ENCODE peak calls at places on chromosome 16, in nine cellular contexts. J, U, Q, N, Y, R, W, Z and D are unnamed samples.

GRCh38 chr16:14409563-14409962 is 220.5 kb downstream of the PARN start:
- DNase-seq in J (no peak), U (peak; percentile 91), Q (peak; percentile 79), N (no peak), Y (peak; percentile 96), R (peak; percentile 51), W (no peak), Z (peak; percentile 31), D (peak; percentile 65)

GRCh38 chr16:49410226-49410625 is 36.6 kb downstream of the C16orf78 start:
- DNase-seq in J (no peak), U (no peak), Q (no peak), N (no peak), Y (no peak), R (no peak), W (no peak), Z (no peak), D (no peak)

GRCh38 chr16:46897471-46897870 is 13.3 kb downstream of the GPT2 start:
- DNase-seq in J (no peak), U (no peak), Q (no peak), N (no peak), Y (no peak), R (no peak), W (no peak), Z (no peak), D (peak; percentile 86)

GRCh38 chr16:53089434-53090270 is 34.9 kb downstream of the CHD9 start:
- DNase-seq in J (no peak), U (no peak), Q (no peak), N (no peak), Y (peak; percentile 75), R (no peak), W (no peak), Z (no peak), D (no peak)

GRCh38 chr16:24013733-24014645 is 178.2 kb downstream of the PRKCB start:
- DNase-seq in J (no peak), U (no peak), Q (no peak), N (no peak), Y (no peak), R (no peak), W (peak; percentile 57), Z (no peak), D (no peak)

GRCh38 chr16:6682142-6682811 is 650.4 kb upstream of the RBFOX1 start:
- DNase-seq in J (no peak), U (no peak), Q (no peak), N (peak; percentile 23), Y (no peak), R (no peak), W (peak; percentile 55), Z (peak; percentile 37), D (no peak)

GRCh38 chr16:76639685-76640289 is 362.6 kb downstream of the CNTNAP4 start:
- DNase-seq in J (no peak), U (peak; percentile 1), Q (no peak), N (no peak), Y (peak; percentile 7), R (no peak), W (no peak), Z (peak; percentile 10), D (no peak)

GRCh38 chr16:27515874-27516353 is 33.8 kb downstream of the GTF3C1 start:
- DNase-seq in J (no peak), U (no peak), Q (no peak), N (no peak), Y (no peak), R (no peak), W (no peak), Z (no peak), D (no peak)

GRCh38 chr16:47057631-47057996 is 84.1 kb upstream of the DNAJA2 start:
- DNase-seq in J (no peak), U (no peak), Q (no peak), N (no peak), Y (no peak), R (no peak), W (no peak), Z (no peak), D (no peak)

GRCh38 chr16:50152386-50152806 is 710 bp upstream of the TENT4B start:
- DNase-seq in J (peak; percentile 66), U (no peak), Q (no peak), N (no peak), Y (peak; percentile 36), R (no peak), W (no peak), Z (peak; percentile 50), D (peak; percentile 31)

GRCh38 chr16:81744385-81744784 is 34.7 kb upstream of the PLCG2 start:
- DNase-seq in J (no peak), U (no peak), Q (no peak), N (no peak), Y (no peak), R (no peak), W (no peak), Z (no peak), D (no peak)

GRCh38 chr16:35596467-35596866 is 2137.1 kb downstream of the TP53TG3F start:
- DNase-seq in J (no peak), U (no peak), Q (no peak), N (no peak), Y (no peak), R (no peak), W (no peak), Z (no peak), D (no peak)

GRCh38 chr16:69466547-69466946 is 42.1 kb downstream of the CYB5B start:
- DNase-seq in J (no peak), U (no peak), Q (no peak), N (no peak), Y (no peak), R (no peak), W (no peak), Z (no peak), D (no peak)

GRCh38 chr16:50731130-50731988 is 10.5 kb upstream of the CYLD start:
- DNase-seq in J (no peak), U (no peak), Q (no peak), N (no peak), Y (no peak), R (no peak), W (no peak), Z (no peak), D (no peak)

GRCh38 chr16:84027607-84028006 is 15.0 kb downstream of the SLC38A8 start:
- DNase-seq in J (no peak), U (no peak), Q (no peak), N (no peak), Y (no peak), R (no peak), W (no peak), Z (no peak), D (no peak)

GRCh38 chr16:13070268-13070667 is 168.9 kb downstream of the SHISA9 start:
- DNase-seq in J (no peak), U (no peak), Q (no peak), N (no peak), Y (no peak), R (no peak), W (no peak), Z (no peak), D (no peak)

GRCh38 chr16:644556-644955 is 2.9 kb downstream of the MCRIP2 start:
- DNase-seq in J (no peak), U (no peak), Q (no peak), N (no peak), Y (no peak), R (no peak), W (no peak), Z (no peak), D (no peak)

GRCh38 chr16:72024862-72025382 is 16.4 kb downstream of the DHODH start:
- DNase-seq in J (no peak), U (peak; percentile 4), Q (no peak), N (no peak), Y (no peak), R (no peak), W (no peak), Z (no peak), D (no peak)

GRCh38 chr16:85057212-85057889 is 29.8 kb downstream of the KIAA0513 start:
- DNase-seq in J (no peak), U (no peak), Q (no peak), N (no peak), Y (no peak), R (no peak), W (no peak), Z (no peak), D (no peak)
- TF ChIP-seq CTCF in J (peak; percentile 59), U (peak; percentile 1), Q (no peak), N (peak; percentile 50), Y (peak; percentile 22), R (no peak), W (peak; percentile 25), Z (peak; percentile 21), D (no peak)

GRCh38 chr16:87017388-87018012 is 299.7 kb downstream of the C16orf95 start:
- DNase-seq in J (no peak), U (peak; percentile 88), Q (no peak), N (no peak), Y (peak; percentile 68), R (no peak), W (no peak), Z (no peak), D (no peak)
- TF ChIP-seq CTCF in J (peak; percentile 41), U (peak; percentile 59), Q (no peak), N (peak; percentile 20), Y (peak; percentile 24), R (no peak), W (no peak), Z (no peak), D (no peak)

DNA sequence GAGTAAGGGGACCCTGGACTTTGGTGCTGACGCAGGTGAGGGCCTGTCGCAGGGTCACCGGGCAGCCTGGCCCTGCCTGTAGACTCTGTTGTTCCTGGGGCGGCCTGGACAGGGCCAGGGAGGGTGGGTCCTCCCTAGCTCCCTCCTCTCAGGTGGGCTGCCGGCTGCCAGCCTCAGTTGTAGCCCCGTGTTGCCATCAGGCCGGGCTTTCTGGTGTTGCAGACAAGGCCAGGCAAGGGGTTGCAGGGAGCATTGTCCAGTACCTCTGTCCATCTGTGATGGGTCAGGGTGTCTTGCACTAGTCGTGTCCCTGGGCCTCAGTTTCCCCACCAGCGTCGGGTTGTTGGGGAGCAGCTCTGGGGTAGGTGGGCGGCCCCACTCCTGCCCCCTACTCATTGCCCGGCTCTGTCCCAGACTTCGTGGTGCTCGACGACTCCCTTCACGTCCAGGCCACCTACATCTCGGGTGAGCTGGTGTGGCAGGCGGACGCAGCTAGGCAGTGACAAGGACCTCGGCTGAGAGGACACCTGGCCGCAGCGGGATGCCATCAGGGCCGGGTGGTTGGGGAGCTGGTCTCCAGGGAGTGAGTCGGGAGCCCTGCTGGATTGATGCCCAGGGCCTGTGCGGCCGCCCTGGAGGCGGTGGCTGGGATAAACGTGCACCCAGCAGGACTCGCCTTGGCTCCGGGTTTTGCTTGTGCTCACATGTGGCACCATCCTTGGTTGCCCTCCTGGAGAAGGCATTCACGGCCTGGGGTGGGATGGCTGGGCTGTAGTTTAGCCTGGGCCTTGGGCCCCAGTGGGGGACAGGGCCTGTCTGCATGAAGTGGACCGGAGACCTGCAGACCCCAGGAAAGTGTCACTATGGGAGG is 1.9 kb downstream of the CEMP1 start:
- DNase-seq in J (peak; percentile 71), U (peak; percentile 12), Q (no peak), N (no peak), Y (no peak), R (no peak), W (peak; percentile 48), Z (peak; percentile 19), D (no peak)
- TF ChIP-seq CTCF in J (peak; percentile 24), U (no peak), Q (no peak), N (peak; percentile 21), Y (no peak), R (no peak), W (no peak), Z (peak; percentile 14), D (no peak)

GRCh38 chr16:88505405-88506082 is 52.5 kb downstream of the ZFPM1 start:
- DNase-seq in J (no peak), U (no peak), Q (no peak), N (no peak), Y (peak; percentile 27), R (no peak), W (peak; percentile 92), Z (peak; percentile 40), D (peak; percentile 25)
- TF ChIP-seq CTCF in J (peak; percentile 53), U (peak; percentile 33), Q (no peak), N (peak; percentile 36), Y (peak; percentile 62), R (no peak), W (peak; percentile 76), Z (peak; percentile 68), D (no peak)

GRCh38 chr16:10942352-10943297 is at the start of gene DEXI:
- DNase-seq in J (peak; percentile 95), U (peak; percentile 84), Q (peak; percentile 94), N (peak; percentile 93), Y (peak; percentile 82), R (peak; percentile 71), W (peak; percentile 97), Z (peak; percentile 95), D (peak; percentile 93)
- TF ChIP-seq CTCF in J (peak; percentile 19), U (no peak), Q (peak; percentile 38), N (peak; percentile 26), Y (no peak), R (peak; percentile 49), W (peak; percentile 11), Z (peak; percentile 29), D (peak; percentile 48)